ENCODE peak calls at places on chromosomes 11 and 22, in nine cellular contexts. One of them, this sample, is unnamed.
A peak's percentile ranks its signal among the peaks of the same experiment; 100 is the strongest.

GRCh38 chr11:1553808-1554594 is 18.1 kb downstream of the DUSP8 start:
- DNase-seq in heart right ventricle: no peak
- DNase-seq in ovary: no peak
- DNase-seq in transverse colon: peak; percentile 89
- DNase-seq in Panc1: no peak
- DNase-seq in cardiac muscle cell: no peak
- DNase-seq in tibial artery: peak; percentile 19
- DNase-seq in GM23248: no peak
- DNase-seq in neural progenitor cell: no peak
- DNase-seq in this sample: peak; percentile 99

GRCh38 chr11:68168694-68169093 is 44.4 kb downstream of the KMT5B start:
- DNase-seq in heart right ventricle: no peak
- DNase-seq in ovary: no peak
- DNase-seq in transverse colon: no peak
- DNase-seq in Panc1: no peak
- DNase-seq in cardiac muscle cell: no peak
- DNase-seq in tibial artery: no peak
- DNase-seq in GM23248: no peak
- DNase-seq in neural progenitor cell: no peak
- DNase-seq in this sample: no peak

GRCh38 chr11:14414470-14415461 is 55.8 kb upstream of the RRAS2 start:
- DNase-seq in heart right ventricle: no peak
- DNase-seq in ovary: no peak
- DNase-seq in transverse colon: no peak
- DNase-seq in Panc1: no peak
- DNase-seq in cardiac muscle cell: peak; percentile 38
- DNase-seq in tibial artery: no peak
- DNase-seq in GM23248: peak; percentile 49
- DNase-seq in neural progenitor cell: no peak
- DNase-seq in this sample: no peak

GRCh38 chr22:44023404-44024287 is 456 bp upstream of the PARVB start:
- DNase-seq in heart right ventricle: peak; percentile 76
- DNase-seq in ovary: peak; percentile 36
- DNase-seq in transverse colon: peak; percentile 50
- DNase-seq in Panc1: no peak
- DNase-seq in cardiac muscle cell: peak; percentile 46
- DNase-seq in tibial artery: no peak
- DNase-seq in GM23248: peak; percentile 71
- DNase-seq in neural progenitor cell: peak; percentile 73
- DNase-seq in this sample: no peak

GRCh38 chr11:9748361-9748970 is 84.6 kb downstream of the SWAP70 start:
- DNase-seq in heart right ventricle: no peak
- DNase-seq in ovary: no peak
- DNase-seq in transverse colon: peak; percentile 57
- DNase-seq in Panc1: peak; percentile 77
- DNase-seq in cardiac muscle cell: peak; percentile 86
- DNase-seq in tibial artery: peak; percentile 51
- DNase-seq in GM23248: peak; percentile 90
- DNase-seq in neural progenitor cell: peak; percentile 65
- DNase-seq in this sample: peak; percentile 67

GRCh38 chr22:44133161-44133560 is 47.6 kb upstream of the PARVG start:
- DNase-seq in heart right ventricle: no peak
- DNase-seq in ovary: no peak
- DNase-seq in transverse colon: no peak
- DNase-seq in Panc1: no peak
- DNase-seq in cardiac muscle cell: no peak
- DNase-seq in tibial artery: no peak
- DNase-seq in GM23248: peak; percentile 78
- DNase-seq in neural progenitor cell: no peak
- DNase-seq in this sample: no peak

GRCh38 chr11:68213135-68213515 is at the start of gene KMT5B:
- DNase-seq in heart right ventricle: peak; percentile 70
- DNase-seq in ovary: peak; percentile 71
- DNase-seq in transverse colon: peak; percentile 58
- DNase-seq in Panc1: no peak
- DNase-seq in cardiac muscle cell: peak; percentile 74
- DNase-seq in tibial artery: no peak
- DNase-seq in GM23248: no peak
- DNase-seq in neural progenitor cell: no peak
- DNase-seq in this sample: peak; percentile 61

GRCh38 chr22:30205281-30206115 is 41.1 kb downstream of the LIF start:
- DNase-seq in heart right ventricle: peak; percentile 52
- DNase-seq in ovary: peak; percentile 59
- DNase-seq in transverse colon: no peak
- DNase-seq in Panc1: peak; percentile 90
- DNase-seq in cardiac muscle cell: peak; percentile 96
- DNase-seq in tibial artery: peak; percentile 53
- DNase-seq in GM23248: peak; percentile 97
- DNase-seq in neural progenitor cell: no peak
- DNase-seq in this sample: no peak

GRCh38 chr11:44566952-44567875 is 1.8 kb downstream of the CD82 start:
- DNase-seq in heart right ventricle: no peak
- DNase-seq in ovary: no peak
- DNase-seq in transverse colon: no peak
- DNase-seq in Panc1: no peak
- DNase-seq in cardiac muscle cell: no peak
- DNase-seq in tibial artery: no peak
- DNase-seq in GM23248: no peak
- DNase-seq in neural progenitor cell: no peak
- DNase-seq in this sample: no peak

GRCh38 chr11:44565008-44565745 is at the start of gene CD82:
- DNase-seq in heart right ventricle: peak; percentile 100
- DNase-seq in ovary: peak; percentile 100
- DNase-seq in transverse colon: peak; percentile 100
- DNase-seq in Panc1: peak; percentile 69
- DNase-seq in cardiac muscle cell: peak; percentile 99
- DNase-seq in tibial artery: peak; percentile 100
- DNase-seq in GM23248: peak; percentile 100
- DNase-seq in neural progenitor cell: peak; percentile 100
- DNase-seq in this sample: peak; percentile 100

GRCh38 chr11:44564653-44565007 is 833 bp upstream of the CD82 start:
- DNase-seq in heart right ventricle: peak; percentile 82
- DNase-seq in ovary: peak; percentile 86
- DNase-seq in transverse colon: peak; percentile 63
- DNase-seq in Panc1: no peak
- DNase-seq in cardiac muscle cell: peak; percentile 90
- DNase-seq in tibial artery: peak; percentile 91
- DNase-seq in GM23248: peak; percentile 97
- DNase-seq in neural progenitor cell: no peak
- DNase-seq in this sample: peak; percentile 85

GRCh38 chr11:44566559-44566949 is 1.1 kb downstream of the CD82 start:
- DNase-seq in heart right ventricle: no peak
- DNase-seq in ovary: no peak
- DNase-seq in transverse colon: no peak
- DNase-seq in Panc1: no peak
- DNase-seq in cardiac muscle cell: no peak
- DNase-seq in tibial artery: no peak
- DNase-seq in GM23248: no peak
- DNase-seq in neural progenitor cell: no peak
- DNase-seq in this sample: no peak

GRCh38 chr11:44565746-44566558 is 489 bp downstream of the CD82 start:
- DNase-seq in heart right ventricle: no peak
- DNase-seq in ovary: no peak
- DNase-seq in transverse colon: no peak
- DNase-seq in Panc1: no peak
- DNase-seq in cardiac muscle cell: no peak
- DNase-seq in tibial artery: no peak
- DNase-seq in GM23248: no peak
- DNase-seq in neural progenitor cell: no peak
- DNase-seq in this sample: peak; percentile 57
- H3K4me1 ChIP-seq in heart right ventricle: peaks cover 45% of the 10 kb centered on the region
- H3K4me1 ChIP-seq in ovary: peaks cover 29% of the 10 kb centered on the region
- H3K4me1 ChIP-seq in transverse colon: peaks cover 50% of the 10 kb centered on the region
- H3K4me1 ChIP-seq in Panc1: peaks cover 19% of the 10 kb centered on the region
- H3K4me1 ChIP-seq in cardiac muscle cell: peaks cover 7% of the 10 kb centered on the region
- H3K4me1 ChIP-seq in tibial artery: peaks cover 70% of the 10 kb centered on the region
- H3K4me1 ChIP-seq in GM23248: peaks cover 28% of the 10 kb centered on the region
- H3K4me1 ChIP-seq in neural progenitor cell: peaks cover 14% of the 10 kb centered on the region
- H3K4me1 ChIP-seq in this sample: peaks cover 44% of the 10 kb centered on the region

GRCh38 chr22:50415426-50415825 is 59.4 kb downstream of the SBF1 start:
- DNase-seq in heart right ventricle: no peak
- DNase-seq in ovary: no peak
- DNase-seq in transverse colon: no peak
- DNase-seq in Panc1: no peak
- DNase-seq in cardiac muscle cell: no peak
- DNase-seq in tibial artery: no peak
- DNase-seq in GM23248: no peak
- DNase-seq in neural progenitor cell: no peak
- DNase-seq in this sample: no peak

GRCh38 chr22:50416996-50417395 is 57.8 kb downstream of the SBF1 start:
- DNase-seq in heart right ventricle: no peak
- DNase-seq in ovary: no peak
- DNase-seq in transverse colon: no peak
- DNase-seq in Panc1: no peak
- DNase-seq in cardiac muscle cell: no peak
- DNase-seq in tibial artery: no peak
- DNase-seq in GM23248: no peak
- DNase-seq in neural progenitor cell: no peak
- DNase-seq in this sample: no peak

GRCh38 chr22:50417544-50417943 is 57.3 kb downstream of the SBF1 start:
- DNase-seq in heart right ventricle: no peak
- DNase-seq in ovary: no peak
- DNase-seq in transverse colon: no peak
- DNase-seq in Panc1: no peak
- DNase-seq in cardiac muscle cell: no peak
- DNase-seq in tibial artery: no peak
- DNase-seq in GM23248: no peak
- DNase-seq in neural progenitor cell: no peak
- DNase-seq in this sample: no peak

GRCh38 chr22:50418624-50419023 is 56.2 kb downstream of the SBF1 start:
- DNase-seq in heart right ventricle: no peak
- DNase-seq in ovary: no peak
- DNase-seq in transverse colon: no peak
- DNase-seq in Panc1: no peak
- DNase-seq in cardiac muscle cell: no peak
- DNase-seq in tibial artery: no peak
- DNase-seq in GM23248: no peak
- DNase-seq in neural progenitor cell: no peak
- DNase-seq in this sample: no peak

DNA sequence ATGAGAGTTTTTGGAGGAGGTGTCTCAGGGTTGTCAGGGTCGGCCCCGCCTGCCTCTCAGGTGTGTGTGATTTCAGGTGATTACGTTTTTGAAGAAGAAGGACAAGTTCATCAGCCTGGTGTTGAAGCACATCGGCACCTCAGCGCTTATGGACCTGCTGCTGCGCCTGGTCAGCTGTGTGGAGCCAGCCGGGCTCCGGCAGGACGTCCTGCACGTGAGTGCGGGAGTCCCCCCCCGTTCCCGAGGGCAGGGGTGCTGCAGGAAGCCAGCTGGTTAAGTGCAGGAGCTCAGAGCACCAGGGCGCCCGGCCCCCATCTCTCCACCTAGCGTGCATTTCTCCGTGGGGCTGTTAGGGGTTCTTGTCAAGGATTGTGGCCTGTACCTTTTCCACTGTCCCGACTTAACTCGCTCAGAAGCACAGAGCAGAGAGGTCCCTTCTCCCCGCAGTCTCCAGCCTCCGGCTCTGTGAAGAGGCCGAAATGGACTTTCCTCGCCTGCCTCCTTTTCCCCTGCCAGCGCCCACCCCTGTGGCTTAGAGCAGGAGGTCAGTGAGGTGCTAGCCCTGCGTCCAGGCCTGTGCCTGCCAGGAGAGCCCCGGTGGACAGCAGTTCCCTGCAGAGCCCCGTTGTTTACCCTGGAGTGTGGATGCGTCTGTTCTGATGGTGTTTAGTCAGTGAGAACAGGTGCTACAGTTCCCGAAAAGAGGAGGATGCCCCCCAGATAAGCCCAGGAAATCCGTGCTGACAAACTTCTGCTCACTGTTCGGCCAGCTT is 60.2 kb downstream of the SBF1 start:
- DNase-seq in heart right ventricle: no peak
- DNase-seq in ovary: no peak
- DNase-seq in transverse colon: no peak
- DNase-seq in Panc1: no peak
- DNase-seq in cardiac muscle cell: no peak
- DNase-seq in tibial artery: no peak
- DNase-seq in GM23248: no peak
- DNase-seq in neural progenitor cell: no peak
- DNase-seq in this sample: no peak
- H3K36me3 ChIP-seq in heart right ventricle: no peaks in the 10 kb centered on the region
- H3K36me3 ChIP-seq in ovary: no peaks in the 10 kb centered on the region
- H3K36me3 ChIP-seq in transverse colon: peaks cover 46% of the 10 kb centered on the region
- H3K36me3 ChIP-seq in Panc1: peaks cover 7% of the 10 kb centered on the region
- H3K36me3 ChIP-seq in cardiac muscle cell: peaks cover 40% of the 10 kb centered on the region
- H3K36me3 ChIP-seq in tibial artery: peaks cover 61% of the 10 kb centered on the region
- H3K36me3 ChIP-seq in GM23248: peaks cover 23% of the 10 kb centered on the region
- H3K36me3 ChIP-seq in neural progenitor cell: no peaks in the 10 kb centered on the region
- H3K36me3 ChIP-seq in this sample: peaks cover 31% of the 10 kb centered on the region

GRCh38 chr11:65491614-65492386 is 7.0 kb upstream of the MALAT1 start:
- DNase-seq in heart right ventricle: peak; percentile 76
- DNase-seq in ovary: peak; percentile 79
- DNase-seq in transverse colon: peak; percentile 90
- DNase-seq in Panc1: no peak
- DNase-seq in cardiac muscle cell: peak; percentile 88
- DNase-seq in tibial artery: peak; percentile 90
- DNase-seq in GM23248: peak; percentile 96
- DNase-seq in neural progenitor cell: peak; percentile 86
- DNase-seq in this sample: peak; percentile 83
- H3K4me1 ChIP-seq in heart right ventricle: peaks cover 95% of the 10 kb centered on the region
- H3K4me1 ChIP-seq in ovary: peaks cover 55% of the 10 kb centered on the region
- H3K4me1 ChIP-seq in transverse colon: peaks cover 96% of the 10 kb centered on the region
- H3K4me1 ChIP-seq in Panc1: peaks cover 89% of the 10 kb centered on the region
- H3K4me1 ChIP-seq in cardiac muscle cell: peaks cover 77% of the 10 kb centered on the region
- H3K4me1 ChIP-seq in tibial artery: peaks cover 96% of the 10 kb centered on the region
- H3K4me1 ChIP-seq in GM23248: peaks cover 93% of the 10 kb centered on the region
- H3K4me1 ChIP-seq in neural progenitor cell: peaks cover 76% of the 10 kb centered on the region
- H3K4me1 ChIP-seq in this sample: peaks cover 96% of the 10 kb centered on the region

GRCh38 chr11:61331636-61332035 is 1.3 kb downstream of the DDB1 start:
- DNase-seq in heart right ventricle: no peak
- DNase-seq in ovary: no peak
- DNase-seq in transverse colon: no peak
- DNase-seq in Panc1: no peak
- DNase-seq in cardiac muscle cell: no peak
- DNase-seq in tibial artery: no peak
- DNase-seq in GM23248: peak; percentile 43
- DNase-seq in neural progenitor cell: no peak
- DNase-seq in this sample: no peak

GRCh38 chr11:61325649-61326414 is 7.1 kb downstream of the DDB1 start:
- DNase-seq in heart right ventricle: no peak
- DNase-seq in ovary: no peak
- DNase-seq in transverse colon: no peak
- DNase-seq in Panc1: no peak
- DNase-seq in cardiac muscle cell: peak; percentile 75
- DNase-seq in tibial artery: no peak
- DNase-seq in GM23248: no peak
- DNase-seq in neural progenitor cell: no peak
- DNase-seq in this sample: no peak

GRCh38 chr11:61329871-61330270 is 3.0 kb downstream of the DDB1 start:
- DNase-seq in heart right ventricle: no peak
- DNase-seq in ovary: no peak
- DNase-seq in transverse colon: no peak
- DNase-seq in Panc1: no peak
- DNase-seq in cardiac muscle cell: no peak
- DNase-seq in tibial artery: no peak
- DNase-seq in GM23248: no peak
- DNase-seq in neural progenitor cell: no peak
- DNase-seq in this sample: no peak

GRCh38 chr11:61327669-61328071 is 5.2 kb downstream of the DDB1 start:
- DNase-seq in heart right ventricle: no peak
- DNase-seq in ovary: no peak
- DNase-seq in transverse colon: no peak
- DNase-seq in Panc1: no peak
- DNase-seq in cardiac muscle cell: no peak
- DNase-seq in tibial artery: no peak
- DNase-seq in GM23248: peak; percentile 76
- DNase-seq in neural progenitor cell: no peak
- DNase-seq in this sample: no peak

DNA sequence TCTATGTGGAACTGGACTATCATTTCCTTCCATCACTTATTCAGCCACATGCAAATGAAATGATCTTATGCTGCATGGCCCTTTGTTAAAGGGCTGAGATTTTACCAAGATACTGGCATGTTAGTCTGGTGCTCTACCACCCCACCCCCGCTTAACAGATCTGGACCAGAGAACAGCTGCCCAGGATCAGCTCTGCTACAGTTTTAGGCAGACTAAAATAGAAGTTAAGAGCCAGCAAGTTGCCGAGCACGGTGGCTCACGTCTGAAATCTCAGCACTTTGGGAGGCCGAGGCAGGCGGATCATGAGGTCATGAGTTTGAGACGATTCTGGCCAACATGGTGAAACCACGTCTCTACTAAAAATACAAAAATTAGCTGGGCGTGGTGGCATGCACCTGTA is 4.6 kb downstream of the DDB1 start:
- DNase-seq in heart right ventricle: no peak
- DNase-seq in ovary: no peak
- DNase-seq in transverse colon: no peak
- DNase-seq in Panc1: no peak
- DNase-seq in cardiac muscle cell: no peak
- DNase-seq in tibial artery: no peak
- DNase-seq in GM23248: no peak
- DNase-seq in neural progenitor cell: no peak
- DNase-seq in this sample: no peak
- H3K36me3 ChIP-seq in heart right ventricle: peaks cover 4% of the 10 kb centered on the region
- H3K36me3 ChIP-seq in ovary: no peaks in the 10 kb centered on the region
- H3K36me3 ChIP-seq in transverse colon: peaks cover 52% of the 10 kb centered on the region
- H3K36me3 ChIP-seq in Panc1: peaks cover 39% of the 10 kb centered on the region
- H3K36me3 ChIP-seq in cardiac muscle cell: peaks cover 49% of the 10 kb centered on the region
- H3K36me3 ChIP-seq in tibial artery: peaks cover 54% of the 10 kb centered on the region
- H3K36me3 ChIP-seq in GM23248: peaks cover 30% of the 10 kb centered on the region
- H3K36me3 ChIP-seq in neural progenitor cell: peaks cover 17% of the 10 kb centered on the region
- H3K36me3 ChIP-seq in this sample: peaks cover 4% of the 10 kb centered on the region